ENCODE peak calls at places on chromosome 3, in eight cellular contexts. One of them, this sample, is unnamed.

GRCh38 chr3:101042996-101043686 is 49.9 kb upstream of the ABI3BP start:
- DNase-seq in HCT116: no peak
- DNase-seq in CD8-positive, alpha-beta memory T cell: no peak
- DNase-seq in IMR-90: peak; percentile 76
- DNase-seq in suprapubic skin: no peak
- DNase-seq in HAP-1: no peak
- DNase-seq in BE2C: no peak
- DNase-seq in adipocyte: peak; percentile 77
- DNase-seq in this sample: no peak

GRCh38 chr3:17491601-17492000 is 250.8 kb downstream of the TBC1D5 start:
- DNase-seq in BE2C: no peak
- DNase-seq in HCT116: peak; percentile 13
- DNase-seq in CD8-positive, alpha-beta memory T cell: no peak
- DNase-seq in suprapubic skin: no peak
- DNase-seq in IMR-90: peak; percentile 86
- DNase-seq in adipocyte: peak; percentile 65
- DNase-seq in HAP-1: no peak
- DNase-seq in this sample: no peak

GRCh38 chr3:183563686-183563941 is 8.1 kb upstream of the KLHL6 start:
- DNase-seq in IMR-90: no peak
- DNase-seq in HAP-1: peak; percentile 72
- DNase-seq in HCT116: no peak
- DNase-seq in CD8-positive, alpha-beta memory T cell: no peak
- DNase-seq in suprapubic skin: no peak
- DNase-seq in BE2C: no peak
- DNase-seq in adipocyte: no peak
- DNase-seq in this sample: no peak

GRCh38 chr3:157819826-157820517 is 286.2 kb downstream of the SHOX2 start:
- DNase-seq in CD8-positive, alpha-beta memory T cell: no peak
- DNase-seq in HAP-1: no peak
- DNase-seq in suprapubic skin: no peak
- DNase-seq in adipocyte: no peak
- DNase-seq in BE2C: no peak
- DNase-seq in IMR-90: no peak
- DNase-seq in HCT116: no peak
- DNase-seq in this sample: no peak

GRCh38 chr3:102415553-102415952 is 19.3 kb upstream of the ZPLD1 start:
- DNase-seq in adipocyte: peak; percentile 15
- DNase-seq in BE2C: no peak
- DNase-seq in CD8-positive, alpha-beta memory T cell: no peak
- DNase-seq in IMR-90: no peak
- DNase-seq in HCT116: no peak
- DNase-seq in HAP-1: no peak
- DNase-seq in suprapubic skin: no peak
- DNase-seq in this sample: no peak

GRCh38 chr3:114827495-114827894 is 319.6 kb downstream of the ZBTB20 start:
- DNase-seq in IMR-90: peak; percentile 58
- DNase-seq in BE2C: peak; percentile 29
- DNase-seq in suprapubic skin: no peak
- DNase-seq in HAP-1: peak; percentile 38
- DNase-seq in adipocyte: peak; percentile 56
- DNase-seq in CD8-positive, alpha-beta memory T cell: no peak
- DNase-seq in HCT116: peak; percentile 60
- DNase-seq in this sample: no peak

GRCh38 chr3:140546649-140547048 is 131.2 kb upstream of the TRIM42 start:
- DNase-seq in HCT116: no peak
- DNase-seq in HAP-1: no peak
- DNase-seq in adipocyte: no peak
- DNase-seq in suprapubic skin: no peak
- DNase-seq in CD8-positive, alpha-beta memory T cell: no peak
- DNase-seq in IMR-90: no peak
- DNase-seq in BE2C: no peak
- DNase-seq in this sample: no peak

GRCh38 chr3:128006471-128007424 is 45.5 kb upstream of the SEC61A1 start:
- DNase-seq in suprapubic skin: peak; percentile 48
- DNase-seq in BE2C: no peak
- DNase-seq in CD8-positive, alpha-beta memory T cell: no peak
- DNase-seq in adipocyte: no peak
- DNase-seq in HCT116: no peak
- DNase-seq in HAP-1: no peak
- DNase-seq in IMR-90: no peak
- DNase-seq in this sample: no peak

GRCh38 chr3:53724566-53724965 is 121.7 kb downstream of the CHDH start:
- DNase-seq in BE2C: no peak
- DNase-seq in IMR-90: no peak
- DNase-seq in HCT116: no peak
- DNase-seq in adipocyte: no peak
- DNase-seq in suprapubic skin: no peak
- DNase-seq in HAP-1: no peak
- DNase-seq in CD8-positive, alpha-beta memory T cell: no peak
- DNase-seq in this sample: no peak

GRCh38 chr3:170421758-170422157 is 3.1 kb downstream of the CLDN11 start:
- DNase-seq in HCT116: no peak
- DNase-seq in adipocyte: no peak
- DNase-seq in suprapubic skin: no peak
- DNase-seq in IMR-90: no peak
- DNase-seq in CD8-positive, alpha-beta memory T cell: no peak
- DNase-seq in BE2C: no peak
- DNase-seq in HAP-1: no peak
- DNase-seq in this sample: no peak
- H3K4me3 ChIP-seq in HCT116: no peak overlapping the region
- H3K4me3 ChIP-seq in adipocyte: peak overlapping the region; percentile 92
- H3K4me3 ChIP-seq in suprapubic skin: peak overlapping the region; percentile 24
- H3K4me3 ChIP-seq in IMR-90: no peak overlapping the region
- H3K4me3 ChIP-seq in CD8-positive, alpha-beta memory T cell: no peak overlapping the region
- H3K4me3 ChIP-seq in BE2C: no peak overlapping the region
- H3K4me3 ChIP-seq in HAP-1: no peak overlapping the region
- H3K4me3 ChIP-seq in this sample: no peak overlapping the region

GRCh38 chr3:78871048-78871447 is 896.8 kb downstream of the ROBO1 start:
- DNase-seq in HCT116: no peak
- DNase-seq in adipocyte: no peak
- DNase-seq in BE2C: no peak
- DNase-seq in CD8-positive, alpha-beta memory T cell: no peak
- DNase-seq in IMR-90: peak; percentile 26
- DNase-seq in HAP-1: no peak
- DNase-seq in suprapubic skin: no peak
- DNase-seq in this sample: no peak
- H3K4me1 ChIP-seq in HCT116: no peaks in the 10 kb centered on the region
- H3K4me1 ChIP-seq in adipocyte: peaks cover 35% of the 10 kb centered on the region
- H3K4me1 ChIP-seq in BE2C: peaks cover 4% of the 10 kb centered on the region
- H3K4me1 ChIP-seq in CD8-positive, alpha-beta memory T cell: no peaks in the 10 kb centered on the region
- H3K4me1 ChIP-seq in IMR-90: peaks cover 4% of the 10 kb centered on the region
- H3K4me1 ChIP-seq in HAP-1: peaks cover 52% of the 10 kb centered on the region
- H3K4me1 ChIP-seq in suprapubic skin: peaks cover 8% of the 10 kb centered on the region
- H3K4me1 ChIP-seq in this sample: no peaks in the 10 kb centered on the region

GRCh38 chr3:185316740-185317407 is 46.1 kb upstream of the MAP3K13 start:
- DNase-seq in HAP-1: no peak
- DNase-seq in suprapubic skin: no peak
- DNase-seq in HCT116: no peak
- DNase-seq in CD8-positive, alpha-beta memory T cell: no peak
- DNase-seq in IMR-90: peak; percentile 33
- DNase-seq in BE2C: no peak
- DNase-seq in adipocyte: peak; percentile 64
- DNase-seq in this sample: no peak
- H3K4me3 ChIP-seq in HAP-1: no peak overlapping the region
- H3K4me3 ChIP-seq in suprapubic skin: no peak overlapping the region
- H3K4me3 ChIP-seq in HCT116: no peak overlapping the region
- H3K4me3 ChIP-seq in CD8-positive, alpha-beta memory T cell: no peak overlapping the region
- H3K4me3 ChIP-seq in IMR-90: no peak overlapping the region
- H3K4me3 ChIP-seq in BE2C: no peak overlapping the region
- H3K4me3 ChIP-seq in adipocyte: peak overlapping the region; percentile 35
- H3K4me3 ChIP-seq in this sample: peak overlapping the region; percentile 4

GRCh38 chr3:29497282-29497681 is 216.4 kb downstream of the RBMS3 start:
- DNase-seq in adipocyte: no peak
- DNase-seq in IMR-90: no peak
- DNase-seq in HCT116: no peak
- DNase-seq in suprapubic skin: no peak
- DNase-seq in HAP-1: no peak
- DNase-seq in CD8-positive, alpha-beta memory T cell: no peak
- DNase-seq in BE2C: no peak
- DNase-seq in this sample: no peak
- H3K4me1 ChIP-seq in adipocyte: peaks cover 4% of the 10 kb centered on the region
- H3K4me1 ChIP-seq in IMR-90: no peaks in the 10 kb centered on the region
- H3K4me1 ChIP-seq in HCT116: no peaks in the 10 kb centered on the region
- H3K4me1 ChIP-seq in suprapubic skin: no peaks in the 10 kb centered on the region
- H3K4me1 ChIP-seq in HAP-1: peaks cover 28% of the 10 kb centered on the region
- H3K4me1 ChIP-seq in CD8-positive, alpha-beta memory T cell: no peaks in the 10 kb centered on the region
- H3K4me1 ChIP-seq in BE2C: peaks cover 4% of the 10 kb centered on the region
- H3K4me1 ChIP-seq in this sample: no peaks in the 10 kb centered on the region

GRCh38 chr3:149473991-149474819 is at the start of gene TM4SF4:
- DNase-seq in IMR-90: no peak
- DNase-seq in HCT116: no peak
- DNase-seq in BE2C: no peak
- DNase-seq in HAP-1: no peak
- DNase-seq in CD8-positive, alpha-beta memory T cell: no peak
- DNase-seq in adipocyte: no peak
- DNase-seq in suprapubic skin: no peak
- DNase-seq in this sample: no peak
- H3K4me3 ChIP-seq in IMR-90: no peak within 1 kb of the TSS
- H3K4me3 ChIP-seq in HCT116: no peak within 1 kb of the TSS
- H3K4me3 ChIP-seq in BE2C: no peak within 1 kb of the TSS
- H3K4me3 ChIP-seq in HAP-1: no peak within 1 kb of the TSS
- H3K4me3 ChIP-seq in CD8-positive, alpha-beta memory T cell: no peak within 1 kb of the TSS
- H3K4me3 ChIP-seq in adipocyte: no peak within 1 kb of the TSS
- H3K4me3 ChIP-seq in suprapubic skin: no peak within 1 kb of the TSS
- H3K4me3 ChIP-seq in this sample: no peak within 1 kb of the TSS

DNA sequence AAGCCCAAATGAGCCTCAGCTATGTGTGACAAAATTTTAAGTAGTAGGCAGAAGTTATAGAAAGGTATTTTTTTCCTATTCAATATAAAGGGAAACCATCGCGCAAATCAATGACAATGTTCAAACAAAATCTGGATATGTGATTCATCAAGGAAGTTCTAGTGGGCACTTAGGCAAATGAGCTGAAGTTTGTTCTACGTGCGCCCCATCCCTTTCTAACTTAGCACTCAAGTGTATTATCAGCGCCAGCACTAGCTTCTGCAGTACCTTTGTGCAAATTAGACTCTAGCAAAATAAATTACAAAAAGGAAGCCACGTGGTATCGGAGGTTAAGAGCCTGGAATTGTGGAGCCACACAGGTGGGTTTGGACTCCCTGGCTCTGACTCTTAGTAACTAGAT is 91.1 kb downstream of the TBL1XR1 start:
- DNase-seq in HAP-1: no peak
- DNase-seq in IMR-90: no peak
- DNase-seq in HCT116: no peak
- DNase-seq in CD8-positive, alpha-beta memory T cell: no peak
- DNase-seq in adipocyte: no peak
- DNase-seq in suprapubic skin: no peak
- DNase-seq in BE2C: no peak
- DNase-seq in this sample: no peak
- H3K4me1 ChIP-seq in HAP-1: peaks cover 21% of the 10 kb centered on the region
- H3K4me1 ChIP-seq in IMR-90: peaks cover 8% of the 10 kb centered on the region
- H3K4me1 ChIP-seq in HCT116: no peaks in the 10 kb centered on the region
- H3K4me1 ChIP-seq in CD8-positive, alpha-beta memory T cell: peaks cover 60% of the 10 kb centered on the region
- H3K4me1 ChIP-seq in adipocyte: peaks cover 47% of the 10 kb centered on the region
- H3K4me1 ChIP-seq in suprapubic skin: peaks cover 78% of the 10 kb centered on the region
- H3K4me1 ChIP-seq in BE2C: peaks cover 15% of the 10 kb centered on the region
- H3K4me1 ChIP-seq in this sample: peaks cover 17% of the 10 kb centered on the region